ENCODE peak calls at places on chromosomes 11 and 22, in seven cellular contexts. I is spleen, Z is uterus, H is transverse colon, J is breast epithelium, S is testis, T is adrenal gland. G is an unnamed sample. For H3K9me3, the result is how much of the 10 kb centered on the place peaks cover.

GRCh38 chr11:26319906-26320305 is 12.0 kb upstream of the ANO3 start:
- DNase-seq in I (no peak), Z (no peak), H (no peak), J (no peak), S (no peak), T (no peak), G (no peak)

GRCh38 chr11:84313830-84314359 is 1027.7 kb upstream of the CCDC90B start:
- DNase-seq in I (no peak), Z (no peak), H (no peak), J (no peak), S (no peak), T (no peak), G (no peak)

GRCh38 chr11:75261902-75262361 is 21.4 kb downstream of the TPBGL start:
- DNase-seq in I (peak), Z (peak), H (peak), J (peak), S (no peak), T (no peak), G (no peak)

GRCh38 chr11:126407101-126407521 is 51.6 kb downstream of the ST3GAL4 start:
- DNase-seq in I (no peak), Z (no peak), H (no peak), J (no peak), S (no peak), T (no peak), G (no peak)

GRCh38 chr22:30868663-30869385 is 99.8 kb downstream of the MORC2 start:
- DNase-seq in I (no peak), Z (no peak), H (peak), J (peak), S (no peak), T (peak), G (no peak)

GRCh38 chr11:15327786-15328231 is 213.1 kb downstream of the INSC start:
- DNase-seq in I (no peak), Z (peak), H (peak), J (peak), S (peak), T (peak), G (no peak)

GRCh38 chr11:117183724-117184349 is 5.3 kb downstream of the SIDT2 start:
- DNase-seq in I (no peak), Z (peak), H (no peak), J (peak), S (peak), T (peak), G (no peak)

GRCh38 chr22:22093743-22094142 is 111.2 kb upstream of the TOP3B start:
- DNase-seq in I (no peak), Z (no peak), H (no peak), J (no peak), S (no peak), T (no peak), G (no peak)

GRCh38 chr22:24142831-24143230 is 38.5 kb upstream of the SUSD2 start:
- DNase-seq in I (no peak), Z (no peak), H (no peak), J (no peak), S (no peak), T (no peak), G (no peak)

GRCh38 chr11:120985718-120986569 is 38.0 kb upstream of the TBCEL start:
- DNase-seq in I (peak), Z (peak), H (peak), J (no peak), S (peak), T (peak), G (no peak)

GRCh38 chr11:100980156-100980555 is 149.5 kb downstream of the PGR start:
- DNase-seq in I (no peak), Z (no peak), H (no peak), J (no peak), S (no peak), T (no peak), G (no peak)

GRCh38 chr11:130371004-130371590 is 56.4 kb upstream of the ZBTB44 start:
- DNase-seq in I (no peak), Z (no peak), H (no peak), J (no peak), S (no peak), T (no peak), G (no peak)

GRCh38 chr11:19472679-19473078 is 231.9 kb upstream of the E2F8 start:
- DNase-seq in I (no peak), Z (no peak), H (no peak), J (no peak), S (no peak), T (no peak), G (no peak)

GRCh38 chr11:70522613-70523311 is 124.4 kb downstream of the CTTN start:
- DNase-seq in I (peak), Z (no peak), H (peak), J (no peak), S (no peak), T (no peak), G (no peak)

GRCh38 chr11:63480039-63480438 is 10.9 kb downstream of the PLAAT5 start:
- DNase-seq in I (no peak), Z (no peak), H (no peak), J (no peak), S (no peak), T (no peak), G (no peak)

GRCh38 chr11:2714871-2715270 is 15.1 kb upstream of the KCNQ1OT1 start:
- DNase-seq in I (no peak), Z (no peak), H (no peak), J (no peak), S (no peak), T (no peak), G (no peak)

GRCh38 chr11:2713069-2713468 is 13.3 kb upstream of the KCNQ1OT1 start:
- DNase-seq in I (no peak), Z (peak), H (no peak), J (no peak), S (no peak), T (no peak), G (no peak)

GRCh38 chr11:2713721-2714462 is 14.1 kb upstream of the KCNQ1OT1 start:
- DNase-seq in I (no peak), Z (peak), H (no peak), J (no peak), S (no peak), T (no peak), G (no peak)

GRCh38 chr11:2715716-2716350 is 16.0 kb upstream of the KCNQ1OT1 start:
- DNase-seq in I (no peak), Z (no peak), H (no peak), J (no peak), S (no peak), T (no peak), G (no peak)

GRCh38 chr11:2714463-2714800 is 14.6 kb upstream of the KCNQ1OT1 start:
- DNase-seq in I (no peak), Z (no peak), H (no peak), J (no peak), S (no peak), T (no peak), G (no peak)
- H3K27ac ChIP-seq in I (no peak), Z (peak), H (no peak), J (no peak), S (no peak), T (no peak), G (no peak)

GRCh38 chr22:46595545-46595944 is 24.6 kb upstream of the GRAMD4 start:
- DNase-seq in I (peak), Z (no peak), H (no peak), J (no peak), S (no peak), T (no peak), G (no peak)

GRCh38 chr22:46594947-46595298 is 25.3 kb upstream of the GRAMD4 start:
- DNase-seq in I (peak), Z (no peak), H (no peak), J (no peak), S (no peak), T (no peak), G (no peak)

GRCh38 chr22:46593996-46594946 is 25.9 kb upstream of the GRAMD4 start:
- DNase-seq in I (peak), Z (no peak), H (no peak), J (no peak), S (no peak), T (no peak), G (no peak)

GRCh38 chr22:46596819-46597218 is 23.4 kb upstream of the GRAMD4 start:
- DNase-seq in I (peak), Z (no peak), H (peak), J (peak), S (no peak), T (no peak), G (no peak)

GRCh38 chr22:46596032-46596441 is 24.1 kb upstream of the GRAMD4 start:
- DNase-seq in I (peak), Z (no peak), H (no peak), J (no peak), S (no peak), T (peak), G (peak)
- H3K9me3 ChIP-seq in I (under half), Z (under half), H (under half), J (under half), S (under half), T (under half), G (under half)

DNA sequence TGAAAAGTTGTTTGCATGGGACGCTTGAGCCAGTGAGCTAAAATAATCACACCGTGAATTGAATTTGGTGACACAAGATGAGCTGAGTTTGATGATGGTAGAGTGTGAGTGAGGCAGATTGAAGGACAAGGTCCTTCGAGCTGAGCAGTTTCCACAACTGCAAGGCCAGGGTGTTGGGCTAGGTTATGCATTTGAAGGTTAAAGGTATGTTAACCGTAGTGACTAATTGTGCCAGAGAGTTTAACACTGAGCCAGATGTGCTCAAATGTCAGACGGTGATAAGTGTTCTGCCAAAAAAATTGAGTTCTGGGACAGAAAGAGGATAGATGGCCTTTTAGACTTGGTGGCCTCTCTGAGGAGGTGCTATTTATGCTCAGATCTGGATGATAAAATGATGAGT is 89.5 kb downstream of the FAM83F start:
- DNase-seq in I (no peak), Z (no peak), H (no peak), J (no peak), S (no peak), T (no peak), G (no peak)
- TF ChIP-seq POLR2A in I (no peak), Z (no peak), H (no peak), J (no peak), S (no peak), T (no peak), G (no peak)

DNA sequence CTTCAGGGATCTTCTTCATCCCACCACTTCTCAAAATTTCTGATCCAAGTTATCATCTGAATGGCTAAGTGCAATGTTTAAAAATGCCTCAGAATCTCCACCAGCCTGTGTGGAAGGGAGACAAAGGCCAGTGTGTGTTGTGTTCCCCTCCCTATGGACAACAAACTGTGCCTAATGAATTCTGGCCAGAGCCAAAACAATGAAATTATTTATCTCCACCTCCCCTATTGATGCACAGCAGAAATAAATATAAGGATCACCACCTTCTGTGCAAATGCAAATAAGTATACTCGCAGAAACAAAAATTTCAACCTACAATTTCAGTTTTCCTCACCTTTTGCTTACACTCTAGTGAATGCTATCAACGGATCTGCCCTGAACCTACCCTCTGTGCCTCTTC is 75.8 kb downstream of the GAB2 start:
- DNase-seq in I (no peak), Z (no peak), H (no peak), J (no peak), S (no peak), T (no peak), G (no peak)
- H3K27ac ChIP-seq in I (no peak), Z (no peak), H (no peak), J (no peak), S (no peak), T (no peak), G (no peak)

DNA sequence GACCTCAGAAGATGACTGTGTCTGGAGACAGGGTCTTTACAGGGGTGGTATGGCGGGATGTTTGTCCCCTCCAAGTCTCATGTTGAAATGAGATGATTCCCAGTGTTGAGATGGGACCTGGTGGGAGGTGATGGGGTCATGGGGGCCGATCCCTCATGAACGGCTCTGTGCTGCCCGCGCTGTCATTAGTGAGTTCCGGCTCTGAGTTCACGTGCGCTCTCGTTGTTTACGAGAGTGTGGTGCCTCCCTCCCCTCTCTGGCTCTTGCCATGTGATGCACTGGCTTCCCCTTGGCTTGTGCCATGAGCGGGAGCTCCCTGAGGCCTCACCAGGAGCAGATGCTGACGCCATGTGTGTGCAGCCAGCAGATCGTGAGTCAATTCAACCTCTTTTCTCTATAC is 830.8 kb downstream of the TBC1D22A start:
- DNase-seq in I (no peak), Z (no peak), H (no peak), J (no peak), S (no peak), T (no peak), G (no peak)
- H3K9me3 ChIP-seq in I (under half), Z (under half), H (under half), J (under half), S (under half), T (under half), G (under half)

DNA sequence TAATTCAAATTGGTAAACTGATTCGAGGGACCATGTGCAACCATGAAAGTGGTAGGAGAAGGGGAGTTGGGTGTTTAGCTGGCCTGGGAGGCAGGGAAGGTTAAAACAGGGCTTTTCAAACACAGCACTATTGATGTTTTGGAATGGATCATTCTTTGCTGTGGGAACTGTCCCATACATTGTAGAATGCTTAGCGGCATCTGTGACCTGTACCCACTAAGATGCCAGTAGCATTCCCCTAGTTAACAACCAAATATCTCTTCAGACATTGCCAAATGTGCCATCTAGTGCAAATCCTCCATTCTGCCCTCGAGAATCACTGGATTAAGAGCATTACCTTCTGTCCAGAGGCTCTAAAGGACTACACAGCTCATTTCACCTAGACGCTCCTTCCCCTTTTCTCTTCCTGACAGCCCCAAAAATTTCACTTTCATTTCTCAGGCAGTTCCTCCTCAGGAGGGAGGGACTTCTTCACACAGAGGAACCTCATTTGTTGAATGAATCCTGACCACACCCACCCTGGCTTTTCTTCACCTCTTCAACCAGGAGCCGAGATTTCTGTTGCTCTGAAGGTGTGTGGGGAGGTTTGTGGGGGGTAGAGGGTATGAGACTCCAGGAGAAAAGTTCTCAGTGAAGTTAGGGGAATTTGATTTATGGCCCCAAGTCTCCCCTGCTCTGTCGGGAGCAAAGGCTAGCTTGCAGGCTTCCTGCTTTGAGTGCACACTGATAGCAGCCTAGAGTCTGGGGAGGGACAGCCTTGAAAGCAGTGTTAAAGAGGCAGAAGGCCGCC is at the start of gene TRIM34:
- DNase-seq in I (peak), Z (peak), H (peak), J (no peak), S (peak), T (peak), G (peak)
- TF ChIP-seq POLR2A in I (no peak), Z (peak), H (peak), J (no peak), S (no peak), T (no peak), G (no peak)

G was measured in gastrocnemius medialis.